ENCODE peak calls at places on chromosomes 3 and 15, in five cellular contexts. One of them, this sample, is unnamed.

GRCh38 chr3:66133050-66133757 is 87.6 kb upstream of the SLC25A26 start:
- DNase-seq in K562: no peak
- DNase-seq in HepG2: peak
- DNase-seq in GM12878: no peak
- DNase-seq in WTC11: no peak
- DNase-seq in this sample: no peak

GRCh38 chr15:48681274-48681840 is 35.8 kb upstream of the FBN1 start:
- DNase-seq in K562: no peak
- DNase-seq in HepG2: no peak
- DNase-seq in GM12878: no peak
- DNase-seq in WTC11: no peak
- DNase-seq in this sample: no peak

GRCh38 chr3:12049675-12050074 is 45.5 kb downstream of the SYN2 start:
- DNase-seq in K562: no peak
- DNase-seq in HepG2: no peak
- DNase-seq in GM12878: no peak
- DNase-seq in WTC11: no peak
- DNase-seq in this sample: no peak

GRCh38 chr3:32817195-32817560 is 619 bp upstream of the TRIM71 start:
- DNase-seq in K562: no peak
- DNase-seq in HepG2: no peak
- DNase-seq in GM12878: no peak
- DNase-seq in WTC11: peak
- DNase-seq in this sample: no peak

GRCh38 chr15:80527406-80527805 is 123.2 kb downstream of the ARNT2 start:
- DNase-seq in K562: no peak
- DNase-seq in HepG2: no peak
- DNase-seq in GM12878: no peak
- DNase-seq in WTC11: no peak
- DNase-seq in this sample: no peak

GRCh38 chr3:58824285-58824684 is 157.7 kb upstream of the FAM3D start:
- DNase-seq in K562: peak
- DNase-seq in HepG2: peak
- DNase-seq in GM12878: no peak
- DNase-seq in WTC11: peak
- DNase-seq in this sample: peak

GRCh38 chr3:16338124-16338523 is 73.1 kb downstream of the OXNAD1 start:
- DNase-seq in K562: no peak
- DNase-seq in HepG2: no peak
- DNase-seq in GM12878: peak
- DNase-seq in WTC11: no peak
- DNase-seq in this sample: no peak

GRCh38 chr15:91578511-91578910 is 275.0 kb upstream of the SLCO3A1 start:
- DNase-seq in K562: no peak
- DNase-seq in HepG2: no peak
- DNase-seq in GM12878: no peak
- DNase-seq in WTC11: no peak
- DNase-seq in this sample: no peak

GRCh38 chr15:59741274-59741906 is 52.3 kb upstream of the BNIP2 start:
- DNase-seq in K562: no peak
- DNase-seq in HepG2: peak
- DNase-seq in GM12878: no peak
- DNase-seq in WTC11: peak
- DNase-seq in this sample: no peak

GRCh38 chr15:83299462-83299861 is 15.0 kb upstream of the BNC1 start:
- DNase-seq in K562: no peak
- DNase-seq in HepG2: no peak
- DNase-seq in GM12878: no peak
- DNase-seq in WTC11: no peak
- DNase-seq in this sample: no peak

GRCh38 chr3:9757427-9757826 is 7.7 kb downstream of the OGG1 start:
- DNase-seq in K562: no peak
- DNase-seq in HepG2: no peak
- DNase-seq in GM12878: no peak
- DNase-seq in WTC11: no peak
- DNase-seq in this sample: no peak

GRCh38 chr3:48189321-48189720 is 1.1 kb upstream of the CDC25A start:
- DNase-seq in K562: no peak
- DNase-seq in HepG2: no peak
- DNase-seq in GM12878: no peak
- DNase-seq in WTC11: no peak
- DNase-seq in this sample: no peak

GRCh38 chr3:108487439-108487838 is 23.0 kb downstream of the MYH15 start:
- DNase-seq in K562: no peak
- DNase-seq in HepG2: no peak
- DNase-seq in GM12878: no peak
- DNase-seq in WTC11: no peak
- DNase-seq in this sample: no peak

GRCh38 chr3:24237971-24238767 is 256.5 kb downstream of the THRB start:
- DNase-seq in K562: peak
- DNase-seq in HepG2: peak
- DNase-seq in GM12878: peak
- DNase-seq in WTC11: peak
- DNase-seq in this sample: peak

GRCh38 chr15:52783191-52783829 is 6.8 kb downstream of the ONECUT1 start:
- DNase-seq in K562: no peak
- DNase-seq in HepG2: no peak
- DNase-seq in GM12878: no peak
- DNase-seq in WTC11: peak
- DNase-seq in this sample: peak

GRCh38 chr3:180180795-180181194 is 144.1 kb upstream of the PEX5L start:
- DNase-seq in K562: no peak
- DNase-seq in HepG2: no peak
- DNase-seq in GM12878: no peak
- DNase-seq in WTC11: no peak
- DNase-seq in this sample: no peak

GRCh38 chr15:101490408-101490891 is 943 bp upstream of the PCSK6 start:
- DNase-seq in K562: no peak
- DNase-seq in HepG2: no peak
- DNase-seq in GM12878: no peak
- DNase-seq in WTC11: no peak
- DNase-seq in this sample: no peak

GRCh38 chr3:111534701-111535100 is 7.3 kb upstream of the CD96 start:
- DNase-seq in K562: no peak
- DNase-seq in HepG2: no peak
- DNase-seq in GM12878: no peak
- DNase-seq in WTC11: no peak
- DNase-seq in this sample: no peak

GRCh38 chr3:57729339-57730039 is 26.6 kb upstream of the SLMAP start:
- DNase-seq in K562: no peak
- DNase-seq in HepG2: no peak
- DNase-seq in GM12878: no peak
- DNase-seq in WTC11: no peak
- DNase-seq in this sample: no peak

GRCh38 chr15:99998661-99999101 is 265.4 kb upstream of the LYSMD4 start:
- DNase-seq in K562: no peak
- DNase-seq in HepG2: no peak
- DNase-seq in GM12878: no peak
- DNase-seq in WTC11: no peak
- DNase-seq in this sample: no peak

GRCh38 chr3:105938826-105939225 is 70.0 kb upstream of the CBLB start:
- DNase-seq in K562: no peak
- DNase-seq in HepG2: no peak
- DNase-seq in GM12878: no peak
- DNase-seq in WTC11: no peak
- DNase-seq in this sample: no peak

GRCh38 chr3:181279239-181279565 is 289.7 kb upstream of the DNAJC19 start:
- DNase-seq in K562: no peak
- DNase-seq in HepG2: no peak
- DNase-seq in GM12878: no peak
- DNase-seq in WTC11: no peak
- DNase-seq in this sample: no peak

GRCh38 chr15:60994842-60995495 is 234.1 kb downstream of the RORA start:
- DNase-seq in K562: no peak
- DNase-seq in HepG2: no peak
- DNase-seq in GM12878: no peak
- DNase-seq in WTC11: no peak
- DNase-seq in this sample: no peak

GRCh38 chr3:179181021-179181472 is 32.9 kb downstream of the PIK3CA start:
- DNase-seq in K562: no peak
- DNase-seq in HepG2: no peak
- DNase-seq in GM12878: no peak
- DNase-seq in WTC11: no peak
- DNase-seq in this sample: no peak

GRCh38 chr3:49199244-49199899 is 28.0 kb downstream of the KLHDC8B start:
- DNase-seq in K562: no peak
- DNase-seq in HepG2: no peak
- DNase-seq in GM12878: no peak
- DNase-seq in WTC11: peak
- DNase-seq in this sample: peak

GRCh38 chr3:29026301-29026700 is 254.6 kb upstream of the RBMS3 start:
- DNase-seq in K562: no peak
- DNase-seq in HepG2: no peak
- DNase-seq in GM12878: peak
- DNase-seq in WTC11: no peak
- DNase-seq in this sample: no peak

GRCh38 chr15:68366314-68366713 is 65.6 kb downstream of the ITGA11 start:
- DNase-seq in K562: no peak
- DNase-seq in HepG2: no peak
- DNase-seq in GM12878: no peak
- DNase-seq in WTC11: peak
- DNase-seq in this sample: peak
- TF ChIP-seq ATF2 in K562: no peak
- TF ChIP-seq ATF2 in HepG2: no peak
- TF ChIP-seq ATF2 in GM12878: no peak
- TF ChIP-seq ATF2 in WTC11: no peak
- TF ChIP-seq ATF2 in this sample: no peak

DNA sequence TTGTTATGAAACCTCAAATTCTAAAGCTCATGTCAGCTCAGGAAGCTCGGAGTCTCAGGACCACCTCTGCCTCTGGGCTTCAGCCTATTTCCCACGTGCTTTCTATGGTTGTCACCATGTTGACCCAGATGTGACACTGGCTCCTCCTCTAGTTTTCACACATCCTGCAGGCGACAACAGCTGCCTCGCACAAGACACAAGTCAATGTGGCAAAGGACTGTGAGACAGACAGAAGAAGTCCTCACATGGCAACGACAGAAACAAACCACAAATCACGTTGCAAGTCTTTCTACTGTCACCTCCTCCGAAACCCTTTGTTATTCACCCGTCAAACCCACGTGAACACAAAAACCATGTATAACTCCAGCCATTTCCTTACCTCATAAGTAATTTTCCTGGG is 194.5 kb downstream of the MEX3B start:
- DNase-seq in K562: no peak
- DNase-seq in HepG2: no peak
- DNase-seq in GM12878: no peak
- DNase-seq in WTC11: no peak
- DNase-seq in this sample: no peak
- TF ChIP-seq ATF2 in K562: no peak
- TF ChIP-seq ATF2 in HepG2: no peak
- TF ChIP-seq ATF2 in GM12878: no peak
- TF ChIP-seq ATF2 in WTC11: no peak
- TF ChIP-seq ATF2 in this sample: no peak

DNA sequence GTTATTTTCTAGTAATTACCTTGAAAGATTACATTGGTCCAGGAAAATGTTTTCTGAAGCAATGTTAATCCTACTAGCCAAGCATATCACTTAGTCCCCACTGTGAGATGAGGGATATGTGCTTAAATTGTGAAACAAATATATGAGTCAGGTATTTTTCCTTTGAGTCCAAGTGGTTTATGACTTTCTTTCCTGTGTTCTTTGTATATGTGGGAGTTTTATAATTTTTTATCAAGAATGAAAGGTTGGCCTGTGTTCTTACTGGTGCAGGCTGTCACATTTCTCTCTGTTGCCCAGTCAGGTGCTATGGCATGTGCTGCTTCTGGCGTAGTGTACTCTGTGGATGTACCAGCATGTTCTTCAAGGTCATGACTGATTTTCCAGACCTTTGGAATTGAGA is 147.4 kb downstream of the CMSS1 start:
- DNase-seq in K562: no peak
- DNase-seq in HepG2: no peak
- DNase-seq in GM12878: no peak
- DNase-seq in WTC11: no peak
- DNase-seq in this sample: no peak
- TF ChIP-seq ATF2 in K562: no peak
- TF ChIP-seq ATF2 in HepG2: no peak
- TF ChIP-seq ATF2 in GM12878: no peak
- TF ChIP-seq ATF2 in WTC11: no peak
- TF ChIP-seq ATF2 in this sample: no peak

GRCh38 chr3:170044795-170045244 is 7.0 kb downstream of the GPR160 start:
- DNase-seq in K562: no peak
- DNase-seq in HepG2: no peak
- DNase-seq in GM12878: peak
- DNase-seq in WTC11: no peak
- DNase-seq in this sample: no peak

GRCh38 chr3:170044280-170044679 is 6.5 kb downstream of the GPR160 start:
- DNase-seq in K562: no peak
- DNase-seq in HepG2: no peak
- DNase-seq in GM12878: no peak
- DNase-seq in WTC11: no peak
- DNase-seq in this sample: no peak

GRCh38 chr3:170047133-170047404 is 9.3 kb downstream of the GPR160 start:
- DNase-seq in K562: no peak
- DNase-seq in HepG2: no peak
- DNase-seq in GM12878: no peak
- DNase-seq in WTC11: no peak
- DNase-seq in this sample: no peak

GRCh38 chr3:170049146-170050000 is 11.6 kb downstream of the GPR160 start:
- DNase-seq in K562: no peak
- DNase-seq in HepG2: no peak
- DNase-seq in GM12878: no peak
- DNase-seq in WTC11: no peak
- DNase-seq in this sample: no peak

DNA sequence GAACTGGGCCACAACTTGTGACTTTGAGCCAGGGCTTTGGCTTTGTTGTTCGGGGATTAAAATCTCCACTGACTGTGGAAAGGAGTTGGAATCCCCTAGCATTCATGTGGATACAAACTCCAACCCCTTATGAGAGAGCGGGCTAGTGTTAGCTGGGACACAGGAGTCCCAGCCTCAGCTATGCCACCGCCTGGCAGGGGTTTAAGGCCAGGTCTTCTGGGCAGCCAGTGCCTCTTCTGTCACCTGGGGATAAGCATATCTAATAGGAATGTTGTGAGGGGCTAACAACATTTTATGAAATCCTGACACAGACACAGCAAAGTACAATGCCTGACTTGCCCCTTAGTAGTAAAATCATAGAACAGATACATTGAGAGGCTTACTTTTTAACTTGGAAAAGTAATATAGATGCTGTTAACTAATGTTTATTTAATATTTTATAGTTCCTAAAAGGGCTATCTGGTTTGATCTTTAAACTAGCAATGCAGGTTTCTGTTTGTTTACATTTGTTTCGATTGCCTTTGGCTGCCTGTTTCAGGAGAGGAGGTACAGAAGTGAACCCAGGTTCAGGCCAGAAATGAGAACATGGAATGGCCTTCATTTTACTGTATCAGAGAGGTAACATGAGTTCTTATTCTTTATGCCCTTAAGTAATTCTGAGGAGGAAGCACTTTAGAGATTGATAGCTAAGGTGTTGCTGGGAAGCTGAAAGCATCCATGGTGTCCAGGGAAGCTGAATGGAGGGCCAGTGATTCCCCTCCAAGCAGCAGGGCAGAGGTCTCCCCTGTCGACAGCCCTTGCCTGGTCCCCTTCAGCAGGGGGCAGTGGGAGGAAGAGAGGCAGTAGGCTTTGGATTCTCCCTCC is 8.7 kb downstream of the GPR160 start:
- DNase-seq in K562: no peak
- DNase-seq in HepG2: no peak
- DNase-seq in GM12878: no peak
- DNase-seq in WTC11: no peak
- DNase-seq in this sample: no peak
- TF ChIP-seq ATF2 in K562: no peak
- TF ChIP-seq ATF2 in HepG2: no peak
- TF ChIP-seq ATF2 in GM12878: no peak
- TF ChIP-seq ATF2 in WTC11: no peak
- TF ChIP-seq ATF2 in this sample: no peak